ENCODE peak calls at places on chromosome 1, in seven cellular contexts. H, P, W, J, V, D and T are unnamed samples.

GRCh38 chr1:27361044-27361402 is 5.7 kb downstream of the MAP3K6 start:
- DNase-seq in J (no peak), H (no peak), W (no peak), V (no peak), P (no peak), D (no peak), T (no peak)

GRCh38 chr1:154608522-154609294 is 722 bp upstream of the ADAR start:
- DNase-seq in H (peak; percentile 55), D (peak; percentile 50), W (peak; percentile 37), P (peak; percentile 38), V (peak; percentile 9), J (peak; percentile 80), T (peak; percentile 13)

GRCh38 chr1:16608838-16609560 is 4.4 kb downstream of the NBPF1 start:
- DNase-seq in P (no peak), W (no peak), J (no peak), V (no peak), H (no peak), D (no peak), T (no peak)

GRCh38 chr1:64469977-64470669 is at the start of gene CACHD1:
- DNase-seq in V (peak; percentile 29), J (peak; percentile 93), W (peak; percentile 71), P (peak; percentile 46), H (peak; percentile 81), D (peak; percentile 75), T (peak; percentile 71)

GRCh38 chr1:55211909-55212308 is 3.3 kb downstream of the USP24 start:
- DNase-seq in J (no peak), H (no peak), D (no peak), P (no peak), V (no peak), W (no peak), T (no peak)

GRCh38 chr1:19651141-19651737 is 7.1 kb downstream of the NBL1 start:
- DNase-seq in V (peak; percentile 53), H (peak; percentile 38), W (no peak), P (peak; percentile 35), D (peak; percentile 63), J (peak; percentile 87), T (no peak)

GRCh38 chr1:18632711-18633427 is 2.2 kb downstream of the PAX7 start:
- DNase-seq in W (no peak), P (no peak), H (no peak), V (no peak), J (no peak), D (no peak), T (no peak)

GRCh38 chr1:31931241-31932225 is 6.6 kb downstream of the PTP4A2 start:
- DNase-seq in V (no peak), P (no peak), W (peak; percentile 56), H (peak; percentile 32), D (peak; percentile 72), J (no peak), T (no peak)

GRCh38 chr1:205998457-205999241 is 4.5 kb downstream of the RAB7B start:
- DNase-seq in P (peak; percentile 64), J (no peak), H (no peak), D (no peak), V (no peak), W (no peak), T (no peak)

GRCh38 chr1:65255088-65256050 is 54.0 kb upstream of the DNAJC6 start:
- DNase-seq in J (no peak), H (peak; percentile 41), D (no peak), W (no peak), V (no peak), P (peak; percentile 50), T (no peak)

GRCh38 chr1:243598433-243598832 is 251.6 kb downstream of the AKT3 start:
- DNase-seq in H (no peak), D (peak; percentile 90), W (peak; percentile 59), J (no peak), V (peak; percentile 9), P (no peak), T (peak; percentile 96)

GRCh38 chr1:205441716-205442050 is 14.2 kb downstream of the BLACAT1 start:
- DNase-seq in H (no peak), W (no peak), D (no peak), V (no peak), J (no peak), P (no peak), T (no peak)

GRCh38 chr1:219442575-219442974 is 170.3 kb downstream of the ZC3H11B start:
- DNase-seq in H (no peak), J (no peak), W (no peak), D (peak; percentile 77), P (no peak), V (no peak), T (no peak)

GRCh38 chr1:93633313-93633712 is 48.3 kb downstream of the BCAR3 start:
- DNase-seq in D (no peak), H (no peak), J (no peak), W (no peak), V (no peak), P (no peak), T (no peak)

GRCh38 chr1:76105269-76105850 is 30.8 kb downstream of the ST6GALNAC3 start:
- DNase-seq in D (no peak), J (no peak), W (no peak), V (no peak), P (no peak), H (no peak), T (peak; percentile 42)

GRCh38 chr1:229003233-229004031 is 267.5 kb upstream of the RAB4A start:
- DNase-seq in D (no peak), W (no peak), V (no peak), P (peak; percentile 91), H (no peak), J (peak; percentile 79), T (no peak)

GRCh38 chr1:211480941-211481545 is 10.9 kb downstream of the RD3 start:
- DNase-seq in D (no peak), J (no peak), P (no peak), V (no peak), H (no peak), W (no peak), T (no peak)

GRCh38 chr1:203410117-203410900 is 59.4 kb upstream of the FMOD start:
- DNase-seq in P (no peak), W (no peak), J (no peak), H (no peak), V (no peak), D (no peak), T (no peak)

GRCh38 chr1:147720557-147720956 is 39.8 kb downstream of the GJA5 start:
- DNase-seq in W (no peak), H (no peak), D (no peak), J (no peak), V (no peak), P (no peak), T (no peak)

GRCh38 chr1:242030071-242030470 is 31.2 kb upstream of the MAP1LC3C start:
- DNase-seq in W (peak; percentile 33), J (no peak), D (no peak), H (no peak), P (no peak), V (no peak), T (peak; percentile 39)

GRCh38 chr1:117655220-117655577 is 49.4 kb downstream of the TENT5C start:
- DNase-seq in W (peak; percentile 25), J (no peak), H (no peak), D (no peak), P (no peak), V (no peak), T (peak; percentile 42)

GRCh38 chr1:83922431-83922830 is 76.5 kb downstream of the TTLL7 start:
- DNase-seq in J (no peak), H (no peak), P (no peak), D (no peak), V (no peak), W (no peak), T (no peak)

GRCh38 chr1:15188145-15188544 is 34.6 kb downstream of the TMEM51 start:
- DNase-seq in V (no peak), H (no peak), J (no peak), D (no peak), P (no peak), W (peak; percentile 34), T (no peak)

GRCh38 chr1:32783851-32784250 is 33.3 kb downstream of the YARS1 start:
- DNase-seq in V (no peak), P (no peak), D (no peak), H (no peak), J (no peak), W (no peak), T (no peak)

GRCh38 chr1:39717809-39718208 is 20.9 kb upstream of the PPIE start:
- DNase-seq in J (no peak), H (no peak), P (no peak), V (no peak), W (no peak), D (no peak), T (no peak)

GRCh38 chr1:224629965-224630364 is 13.8 kb downstream of the CNIH3 start:
- DNase-seq in H (no peak), D (no peak), V (no peak), J (no peak), W (no peak), P (no peak), T (no peak)

GRCh38 chr1:37123266-37123665 is 89.0 kb upstream of the GRIK3 start:
- DNase-seq in J (no peak), H (no peak), W (no peak), D (peak; percentile 5), P (no peak), V (no peak), T (no peak)

GRCh38 chr1:213443415-213443814 is 392.4 kb downstream of the RPS6KC1 start:
- DNase-seq in H (no peak), P (no peak), W (peak; percentile 90), J (no peak), V (no peak), D (no peak), T (peak; percentile 81)

GRCh38 chr1:213940947-213941346 is 46.8 kb upstream of the PROX1 start:
- DNase-seq in V (no peak), W (no peak), H (no peak), J (no peak), D (no peak), P (no peak), T (no peak)

GRCh38 chr1:87279201-87279860 is 49.3 kb upstream of the LMO4 start:
- DNase-seq in J (peak; percentile 55), V (no peak), H (no peak), W (no peak), D (peak; percentile 81), P (no peak), T (no peak)

GRCh38 chr1:39272027-39272790 is 67.7 kb downstream of the MACF1 start:
- DNase-seq in V (no peak), H (peak; percentile 6), P (peak; percentile 33), J (no peak), W (no peak), D (peak; percentile 33), T (no peak)

GRCh38 chr1:42940851-42941639 is 17.6 kb downstream of the SLC2A1 start:
- DNase-seq in V (no peak), J (peak; percentile 65), W (peak; percentile 85), P (no peak), H (peak; percentile 92), D (peak; percentile 92), T (peak; percentile 92)

GRCh38 chr1:17109897-17110554 is 9.2 kb downstream of the PADI2 start:
- DNase-seq in J (no peak), D (no peak), P (peak; percentile 72), H (no peak), V (no peak), W (no peak), T (no peak)